ENCODE peak calls at places on chromosome 15, in seven cellular contexts. D is mucosa of descending colon, P is fibroblast of the aortic adventitia, F is keratinocyte, T is AG04449, W is osteocyte, Z is left lung. L is an unnamed sample.

GRCh38 chr15:77179541-77179998 is 108.7 kb upstream of the TSPAN3 start:
- DNase-seq in D (no peak), P (no peak), F (no peak), T (no peak), W (no peak), Z (no peak), L (no peak)

GRCh38 chr15:33425149-33425548 is 114.4 kb downstream of the RYR3 start:
- DNase-seq in D (no peak), P (peak), F (peak), T (no peak), W (no peak), Z (peak), L (no peak)

GRCh38 chr15:81072551-81072950 is 61.5 kb upstream of the CFAP161 start:
- DNase-seq in D (no peak), P (no peak), F (no peak), T (no peak), W (no peak), Z (no peak), L (no peak)

GRCh38 chr15:76150971-76151598 is 91.3 kb downstream of the TMEM266 start:
- DNase-seq in D (no peak), P (peak), F (peak), T (peak), W (peak), Z (peak), L (peak)

GRCh38 chr15:42314818-42315217 is 41.6 kb upstream of the TMEM87A start:
- DNase-seq in D (no peak), P (no peak), F (no peak), T (no peak), W (no peak), Z (no peak), L (no peak)

GRCh38 chr15:90560229-90560771 is 30.6 kb downstream of the CRTC3 start:
- DNase-seq in D (no peak), P (peak), F (no peak), T (peak), W (no peak), Z (no peak), L (no peak)

GRCh38 chr15:28945626-28946215 is 59.9 kb downstream of the APBA2 start:
- DNase-seq in D (no peak), P (no peak), F (no peak), T (no peak), W (no peak), Z (no peak), L (no peak)

GRCh38 chr15:95932676-95933075 is 397.8 kb upstream of the NR2F2 start:
- DNase-seq in D (no peak), P (no peak), F (no peak), T (peak), W (no peak), Z (no peak), L (no peak)

GRCh38 chr15:40772014-40772413 is 2.2 kb downstream of the C15orf62 start:
- DNase-seq in D (peak), P (no peak), F (no peak), T (no peak), W (no peak), Z (no peak), L (no peak)

GRCh38 chr15:67063689-67064606 is 1.5 kb upstream of the SMAD3 start:
- DNase-seq in D (peak), P (no peak), F (no peak), T (no peak), W (no peak), Z (peak), L (peak)

GRCh38 chr15:60673918-60674558 is 195.1 kb upstream of the ICE2 start:
- DNase-seq in D (no peak), P (peak), F (peak), T (peak), W (no peak), Z (peak), L (no peak)

GRCh38 chr15:36778516-36778915 is 199.1 kb downstream of the CDIN1 start:
- DNase-seq in D (no peak), P (peak), F (no peak), T (peak), W (no peak), Z (no peak), L (no peak)

GRCh38 chr15:80934761-80935221 is 54.8 kb downstream of the MESD start:
- DNase-seq in D (no peak), P (peak), F (no peak), T (no peak), W (no peak), Z (no peak), L (no peak)

GRCh38 chr15:39961051-39961450 is 27.1 kb downstream of the EIF2AK4 start:
- DNase-seq in D (no peak), P (peak), F (no peak), T (no peak), W (no peak), Z (no peak), L (no peak)

GRCh38 chr15:83287541-83288027 is 3.1 kb upstream of the BNC1 start:
- DNase-seq in D (no peak), P (peak), F (peak), T (peak), W (no peak), Z (no peak), L (no peak)

GRCh38 chr15:32029409-32029861 is 880 bp upstream of the CHRNA7 start:
- DNase-seq in D (peak), P (no peak), F (no peak), T (no peak), W (no peak), Z (no peak), L (peak)
- TF ChIP-seq CTCF in D (no peak), P (no peak), F (peak), T (peak), W (peak), Z (no peak), L (peak)

DNA sequence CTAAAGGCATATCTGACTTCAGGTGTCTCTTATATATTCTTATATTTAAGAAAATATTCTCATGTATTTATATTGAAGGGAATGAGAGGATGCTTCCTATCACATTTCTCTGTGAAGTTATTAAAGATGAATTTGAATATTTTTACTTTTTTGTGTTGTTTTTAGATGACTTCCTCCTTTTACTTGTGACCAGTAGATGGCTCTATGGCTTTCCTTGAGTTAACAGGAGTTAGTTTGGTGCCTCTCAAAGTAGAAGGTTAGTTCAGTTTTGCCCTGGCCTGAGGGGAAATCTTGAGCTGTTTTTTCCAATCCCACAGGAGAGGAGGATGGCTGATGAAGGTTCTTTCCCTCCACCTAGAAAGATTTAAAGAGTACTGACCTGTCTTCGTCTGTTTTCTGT is 80.7 kb downstream of the SQOR start:
- DNase-seq in D (no peak), P (peak), F (no peak), T (no peak), W (no peak), Z (no peak), L (no peak)
- TF ChIP-seq CTCF in D (no peak), P (peak), F (peak), T (peak), W (peak), Z (no peak), L (no peak)

GRCh38 chr15:64429448-64429847 is 30.9 kb upstream of the ZNF609 start:
- DNase-seq in D (no peak), P (no peak), F (no peak), T (no peak), W (no peak), Z (no peak), L (no peak)

GRCh38 chr15:64423970-64424369 is 36.3 kb downstream of the TRIP4 start:
- DNase-seq in D (no peak), P (no peak), F (no peak), T (no peak), W (no peak), Z (no peak), L (no peak)

GRCh38 chr15:64430000-64430735 is 30.2 kb upstream of the ZNF609 start:
- DNase-seq in D (no peak), P (peak), F (no peak), T (peak), W (no peak), Z (no peak), L (no peak)

GRCh38 chr15:64422697-64423096 is 35.1 kb downstream of the TRIP4 start:
- DNase-seq in D (no peak), P (no peak), F (no peak), T (no peak), W (no peak), Z (no peak), L (no peak)

DNA sequence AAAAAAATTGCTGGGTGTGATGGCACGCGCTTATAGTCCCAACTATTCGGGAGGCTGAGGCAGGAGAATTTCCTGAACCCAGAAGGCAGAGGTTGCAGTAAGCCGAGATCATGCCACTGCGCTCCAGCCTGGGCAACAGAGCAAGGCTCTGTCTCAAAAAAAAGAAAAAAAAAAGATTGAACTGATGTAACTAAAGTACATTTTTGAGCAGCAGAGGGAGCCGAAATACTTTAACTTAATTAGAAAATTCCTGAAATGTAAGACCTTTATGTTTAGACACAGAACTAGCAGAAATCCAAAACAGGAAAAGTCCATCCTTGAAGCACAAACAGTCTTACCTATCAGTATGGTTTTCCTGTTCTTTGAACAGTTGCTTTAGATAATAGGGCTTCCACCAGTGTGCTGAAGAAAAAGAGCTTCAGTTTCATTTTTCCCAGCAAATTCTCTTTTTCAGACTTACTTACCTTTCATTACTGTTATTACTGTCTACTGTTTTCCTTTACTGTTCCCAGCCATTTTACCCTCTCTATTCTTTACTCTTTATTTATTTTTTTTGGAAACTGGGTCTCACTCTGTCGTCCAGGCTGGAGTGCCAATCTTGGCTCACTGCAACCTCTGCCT is 33.4 kb upstream of the ZNF609 start:
- DNase-seq in D (no peak), P (peak), F (no peak), T (no peak), W (no peak), Z (no peak), L (no peak)
- TF ChIP-seq CTCF in D (no peak), P (peak), F (no peak), T (no peak), W (peak), Z (no peak), L (peak)

GRCh38 chr15:82106671-82107070 is 60.9 kb upstream of the MEX3B start:
- DNase-seq in D (no peak), P (no peak), F (no peak), T (no peak), W (no peak), Z (no peak), L (no peak)

GRCh38 chr15:82105458-82106205 is 59.8 kb upstream of the MEX3B start:
- DNase-seq in D (no peak), P (peak), F (no peak), T (peak), W (no peak), Z (peak), L (no peak)

GRCh38 chr15:82100116-82100795 is 54.4 kb upstream of the MEX3B start:
- DNase-seq in D (no peak), P (no peak), F (no peak), T (no peak), W (no peak), Z (no peak), L (no peak)

GRCh38 chr15:82098674-82099073 is 52.9 kb upstream of the MEX3B start:
- DNase-seq in D (no peak), P (no peak), F (no peak), T (no peak), W (no peak), Z (no peak), L (no peak)

DNA sequence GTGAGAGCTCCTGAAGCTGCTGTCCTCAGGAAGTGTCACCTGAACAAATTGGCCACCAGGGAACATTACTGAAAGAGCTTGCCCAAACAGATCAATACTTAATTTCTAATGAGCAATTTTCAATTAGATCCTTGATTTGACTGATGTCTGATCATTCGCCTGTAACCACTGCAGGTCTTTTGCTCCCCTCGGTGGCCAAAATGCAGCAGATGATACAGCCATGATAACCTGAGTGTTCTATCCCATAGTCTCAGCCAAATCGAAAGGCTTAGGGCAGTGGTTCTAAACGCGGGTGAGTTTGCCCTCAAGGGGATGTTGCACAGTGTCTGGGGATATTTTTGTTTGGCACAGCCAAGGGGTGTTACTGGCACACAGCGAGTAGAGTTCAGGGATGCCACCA is 57.7 kb upstream of the MEX3B start:
- DNase-seq in D (no peak), P (no peak), F (no peak), T (no peak), W (no peak), Z (no peak), L (no peak)
- TF ChIP-seq CTCF in D (no peak), P (no peak), F (peak), T (peak), W (peak), Z (no peak), L (no peak)

GRCh38 chr15:45201557-45202246 is 13.9 kb upstream of the SHF start:
- DNase-seq in D (no peak), P (no peak), F (no peak), T (no peak), W (no peak), Z (no peak), L (no peak)

GRCh38 chr15:45200001-45200798 is 12.4 kb upstream of the SHF start:
- DNase-seq in D (peak), P (peak), F (peak), T (peak), W (peak), Z (peak), L (peak)

GRCh38 chr15:45200799-45201556 is 13.2 kb upstream of the SHF start:
- DNase-seq in D (peak), P (peak), F (peak), T (peak), W (peak), Z (peak), L (peak)

GRCh38 chr15:45203182-45203581 is 15.4 kb upstream of the SHF start:
- DNase-seq in D (no peak), P (peak), F (no peak), T (no peak), W (no peak), Z (no peak), L (no peak)

DNA sequence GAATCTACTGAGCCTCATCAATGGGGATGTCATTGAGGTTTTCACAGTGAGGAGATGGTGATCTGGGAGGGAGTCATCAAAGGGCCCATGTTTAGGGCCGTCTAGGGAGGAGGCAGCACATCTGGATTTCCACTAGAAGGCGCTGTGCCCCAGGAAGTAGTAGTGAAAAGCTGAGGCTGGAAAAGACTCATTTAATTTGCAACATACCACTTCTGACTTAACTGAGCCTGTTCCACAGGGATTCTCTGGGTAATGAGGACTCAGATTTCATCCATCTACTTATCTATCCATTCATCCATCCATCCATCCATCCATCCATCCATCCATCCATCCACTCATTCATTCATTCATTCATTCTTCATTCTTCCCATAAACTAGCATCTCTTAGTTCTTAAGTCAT is 17.4 kb upstream of the SHF start:
- DNase-seq in D (no peak), P (peak), F (no peak), T (no peak), W (no peak), Z (no peak), L (peak)
- TF ChIP-seq CTCF in D (peak), P (peak), F (peak), T (peak), W (peak), Z (peak), L (peak)

GRCh38 chr15:98139337-98139736 is 178.8 kb downstream of the ARRDC4 start:
- DNase-seq in D (no peak), P (no peak), F (no peak), T (no peak), W (no peak), Z (no peak), L (no peak)

GRCh38 chr15:98144388-98144787 is 183.9 kb downstream of the ARRDC4 start:
- DNase-seq in D (no peak), P (no peak), F (peak), T (no peak), W (no peak), Z (no peak), L (no peak)

GRCh38 chr15:98143116-98143515 is 182.6 kb downstream of the ARRDC4 start:
- DNase-seq in D (no peak), P (no peak), F (no peak), T (no peak), W (no peak), Z (no peak), L (no peak)

GRCh38 chr15:98146031-98146430 is 185.5 kb downstream of the ARRDC4 start:
- DNase-seq in D (no peak), P (no peak), F (no peak), T (no peak), W (no peak), Z (no peak), L (no peak)

DNA sequence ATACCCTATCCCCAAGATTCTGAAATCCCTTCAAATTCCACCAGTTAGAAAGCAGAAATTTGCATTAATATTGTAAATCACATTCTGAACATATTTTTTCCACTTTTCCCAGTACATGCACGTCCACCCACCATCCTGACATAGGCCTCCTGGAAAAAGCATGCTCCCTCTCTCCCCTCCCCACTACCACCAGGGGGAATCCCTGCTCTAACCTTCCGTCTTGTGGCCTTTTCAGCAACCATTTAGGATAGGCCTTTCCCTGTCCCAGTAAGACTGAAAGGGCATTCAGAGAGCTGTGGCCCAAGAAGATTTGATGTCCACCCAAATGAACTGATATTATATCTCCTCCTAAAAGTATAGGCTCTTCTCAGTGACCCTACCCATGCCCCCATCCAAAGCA is 182.1 kb downstream of the ARRDC4 start:
- DNase-seq in D (no peak), P (no peak), F (no peak), T (no peak), W (no peak), Z (no peak), L (no peak)
- TF ChIP-seq CTCF in D (no peak), P (peak), F (peak), T (peak), W (no peak), Z (no peak), L (no peak)